ENCODE peak calls at places on chromosomes 4 and X, in seven cellular contexts. F is breast epithelium, H is tibial nerve, R is HCT116, S is esophagus squamous epithelium, E is prostate gland, N is lower leg skin. P is an unnamed sample.

GRCh38 chrX:78123190-78123589 is 16.3 kb downstream of the TAF9B start:
- DNase-seq in F (no peak), S (no peak), E (no peak), H (no peak), N (no peak), R (no peak), P (no peak)

GRCh38 chr4:183300070-183300469 is 20.0 kb downstream of the CLDN22 start:
- DNase-seq in F (no peak), N (no peak), R (no peak), S (no peak), H (no peak), E (no peak), P (no peak)

GRCh38 chr4:8305851-8306361 is 36.4 kb downstream of the HTRA3 start:
- DNase-seq in N (no peak), R (no peak), H (no peak), F (no peak), E (no peak), S (no peak), P (no peak)

GRCh38 chr4:57231781-57232180 is 121.6 kb upstream of the IGFBP7 start:
- DNase-seq in N (no peak), E (no peak), F (no peak), H (no peak), R (no peak), S (no peak), P (no peak)

GRCh38 chrX:42248226-42248625 is 324.9 kb upstream of the CASK start:
- DNase-seq in R (no peak), F (no peak), E (no peak), N (no peak), H (no peak), S (no peak), P (no peak)

GRCh38 chrX:46298821-46299220 is 246.4 kb downstream of the ZNF674 start:
- DNase-seq in H (no peak), N (no peak), S (no peak), E (no peak), F (no peak), R (no peak), P (no peak)

GRCh38 chrX:107449490-107450175 is at the start of gene FRMPD3:
- DNase-seq in N (no peak), S (no peak), E (no peak), R (no peak), H (no peak), F (no peak), P (no peak)

GRCh38 chr4:89108068-89108467 is 3.3 kb upstream of the TIGD2 start:
- DNase-seq in N (no peak), H (no peak), S (no peak), F (no peak), E (no peak), R (no peak), P (no peak)

GRCh38 chr4:8607603-8608481 is 15.3 kb downstream of the CPZ start:
- DNase-seq in E (no peak), N (no peak), S (no peak), R (no peak), H (no peak), F (no peak), P (peak)

GRCh38 chrX:3280706-3281105 is 65.7 kb downstream of the MXRA5 start:
- DNase-seq in R (no peak), H (no peak), N (no peak), E (no peak), S (no peak), F (no peak), P (no peak)

DNA sequence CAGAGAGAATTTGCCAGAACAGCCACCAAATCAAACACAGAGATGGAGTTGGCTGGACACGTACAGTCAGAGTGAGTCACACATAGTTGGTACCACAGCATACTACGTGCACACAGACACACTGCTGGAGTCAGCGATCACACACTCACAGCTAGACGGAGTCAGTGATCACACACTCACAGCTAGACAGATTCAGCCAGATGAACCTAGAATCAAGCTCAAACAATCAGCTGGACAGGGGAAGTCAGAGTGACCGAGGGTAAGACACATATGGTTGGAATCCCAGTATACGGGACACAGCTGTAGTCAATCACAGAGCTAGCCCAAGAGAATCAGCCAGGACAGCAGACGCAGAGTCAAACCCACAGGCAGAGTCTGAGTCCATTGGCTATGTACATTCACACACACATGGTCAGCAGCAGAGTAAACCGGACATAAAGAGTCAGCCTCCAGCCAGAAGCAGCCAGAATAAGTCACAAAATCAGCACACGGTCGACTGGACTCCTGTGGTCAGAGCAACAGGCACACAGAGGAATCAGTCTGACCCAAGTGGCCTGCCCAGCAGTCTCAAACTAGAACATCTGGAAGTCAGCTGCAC is 4.6 kb downstream of the SLC38A5 start:
- DNase-seq in S (no peak), F (no peak), E (no peak), N (no peak), R (no peak), H (no peak), P (no peak)
- TF ChIP-seq POLR2A in S (no peak), F (no peak), E (no peak), N (no peak), R (no peak), H (no peak), P (no peak)

DNA sequence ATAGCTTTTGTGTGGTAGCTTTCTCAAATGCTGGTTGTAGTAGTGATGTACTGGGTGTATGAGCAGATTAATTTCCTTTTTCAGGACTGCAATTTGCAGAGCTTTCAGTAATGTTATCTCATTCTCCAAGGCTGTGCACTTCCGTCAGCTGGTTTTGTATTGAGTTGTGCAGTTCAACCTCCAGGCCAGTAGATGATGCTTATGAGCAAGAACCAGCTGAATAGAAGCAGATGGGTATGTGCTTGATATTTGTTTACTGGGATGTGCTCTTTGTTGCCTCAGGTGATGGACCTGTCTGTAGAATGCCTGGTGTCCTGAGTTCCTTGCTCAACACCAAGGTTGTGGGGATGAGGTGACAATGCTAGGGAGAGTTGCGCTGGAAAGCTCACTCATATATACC is 462.8 kb downstream of the PCDH18 start:
- DNase-seq in S (no peak), E (no peak), H (no peak), F (no peak), N (no peak), R (no peak), P (no peak)
- TF ChIP-seq POLR2A in S (no peak), E (no peak), H (no peak), F (no peak), N (no peak), R (no peak), P (no peak)

DNA sequence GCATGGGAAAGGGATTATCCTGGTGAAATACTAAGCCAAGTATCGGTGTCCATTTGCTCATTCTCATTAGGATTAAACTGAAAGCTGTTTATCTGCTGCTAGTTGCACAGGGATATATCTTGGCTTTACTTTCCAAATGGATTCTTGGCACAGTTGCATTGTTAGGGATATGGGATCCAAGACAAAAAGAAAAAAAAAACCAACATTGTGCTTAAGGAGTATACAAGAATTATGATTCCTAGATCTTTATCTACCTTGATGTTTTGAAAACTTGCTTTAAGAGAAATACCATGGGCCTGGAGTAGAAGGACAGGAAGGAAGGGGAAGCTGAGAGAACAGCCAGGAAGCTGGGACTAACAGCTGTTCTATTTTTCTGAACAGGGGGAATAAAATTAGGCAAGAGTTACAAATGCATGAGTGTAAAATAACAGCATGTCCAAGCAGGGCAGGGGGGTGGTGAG is 107.6 kb downstream of the ATXN3L start:
- DNase-seq in N (no peak), H (no peak), F (no peak), S (no peak), R (no peak), E (no peak), P (no peak)
- TF ChIP-seq POLR2A in N (no peak), H (no peak), F (no peak), S (no peak), R (no peak), E (no peak), P (no peak)

GRCh38 chr4:153223935-153224334 is 19.7 kb downstream of the TRIM2 start:
- DNase-seq in N (no peak), F (no peak), R (no peak), E (no peak), S (no peak), H (no peak), P (no peak)

GRCh38 chr4:153221783-153222161 is 17.5 kb downstream of the TRIM2 start:
- DNase-seq in S (no peak), N (no peak), R (no peak), H (no peak), F (no peak), E (no peak), P (no peak)

GRCh38 chr4:153222162-153222789 is 18.0 kb downstream of the TRIM2 start:
- DNase-seq in R (no peak), F (peak), S (no peak), E (peak), H (peak), N (peak), P (peak)

GRCh38 chr4:153223418-153223792 is 19.2 kb downstream of the TRIM2 start:
- DNase-seq in S (no peak), H (no peak), F (no peak), R (no peak), E (no peak), N (no peak), P (no peak)

GRCh38 chr4:153222790-153223417 is 18.7 kb downstream of the TRIM2 start:
- DNase-seq in H (peak), S (no peak), F (no peak), R (no peak), N (no peak), E (peak), P (peak)
- TF ChIP-seq POLR2A in H (no peak), S (no peak), F (no peak), R (no peak), N (no peak), E (no peak), P (no peak)

DNA sequence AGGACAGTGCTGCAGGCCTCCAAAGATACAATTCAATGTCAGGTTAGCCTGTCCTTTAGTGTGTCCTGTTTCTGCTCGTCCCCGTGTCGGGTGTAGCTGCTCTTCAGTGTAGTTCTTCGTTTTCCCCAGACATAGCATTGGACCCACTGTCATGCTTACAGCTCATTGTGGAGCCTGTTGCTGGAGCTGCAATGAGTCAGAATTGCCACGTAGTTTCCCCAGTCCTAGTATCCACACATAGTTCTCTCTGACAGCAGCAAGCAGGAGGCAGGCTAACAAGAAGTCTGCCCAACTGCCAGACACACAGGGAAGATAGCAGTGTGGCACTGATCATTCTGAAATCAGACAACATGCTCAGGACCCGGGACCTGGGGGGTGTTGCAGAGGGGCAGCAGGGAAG is 49.2 kb downstream of the MOSPD2 start:
- DNase-seq in R (no peak), E (no peak), N (no peak), S (no peak), F (no peak), H (no peak), P (no peak)
- TF ChIP-seq POLR2A in R (no peak), E (no peak), N (no peak), S (no peak), F (no peak), H (no peak), P (no peak)

GRCh38 chr4:83261307-83261706 is 23.3 kb downstream of the COQ2 start:
- DNase-seq in E (no peak), F (no peak), R (no peak), N (no peak), H (no peak), S (no peak), P (no peak)

GRCh38 chr4:83259586-83259985 is 25.0 kb downstream of the COQ2 start:
- DNase-seq in S (no peak), E (no peak), H (no peak), N (no peak), F (no peak), R (no peak), P (no peak)

GRCh38 chr4:83266689-83267088 is 17.9 kb downstream of the COQ2 start:
- DNase-seq in R (no peak), F (no peak), S (no peak), N (no peak), H (no peak), E (no peak), P (no peak)

GRCh38 chr4:83258463-83258862 is 26.1 kb downstream of the COQ2 start:
- DNase-seq in H (no peak), F (no peak), R (no peak), S (no peak), N (no peak), E (no peak), P (no peak)

GRCh38 chr4:83262682-83263081 is 21.9 kb downstream of the COQ2 start:
- DNase-seq in E (no peak), F (no peak), H (no peak), R (no peak), S (no peak), N (no peak), P (no peak)
- TF ChIP-seq POLR2A in E (no peak), F (no peak), H (no peak), R (no peak), S (no peak), N (no peak), P (no peak)

GRCh38 chr4:39365931-39366771 is at the start of gene RFC1:
- DNase-seq in N (peak), S (peak), R (peak), E (peak), H (peak), F (peak), P (peak)
- TF ChIP-seq POLR2A in N (no peak), S (peak), R (no peak), E (peak), H (peak), F (no peak), P (peak)

GRCh38 chr4:165378763-165379631 is at the start of gene CPE:
- DNase-seq in E (peak), N (peak), F (peak), S (no peak), R (peak), H (peak), P (peak)
- TF ChIP-seq POLR2A in E (peak), N (no peak), F (peak), S (peak), R (peak), H (peak), P (no peak)

DNA sequence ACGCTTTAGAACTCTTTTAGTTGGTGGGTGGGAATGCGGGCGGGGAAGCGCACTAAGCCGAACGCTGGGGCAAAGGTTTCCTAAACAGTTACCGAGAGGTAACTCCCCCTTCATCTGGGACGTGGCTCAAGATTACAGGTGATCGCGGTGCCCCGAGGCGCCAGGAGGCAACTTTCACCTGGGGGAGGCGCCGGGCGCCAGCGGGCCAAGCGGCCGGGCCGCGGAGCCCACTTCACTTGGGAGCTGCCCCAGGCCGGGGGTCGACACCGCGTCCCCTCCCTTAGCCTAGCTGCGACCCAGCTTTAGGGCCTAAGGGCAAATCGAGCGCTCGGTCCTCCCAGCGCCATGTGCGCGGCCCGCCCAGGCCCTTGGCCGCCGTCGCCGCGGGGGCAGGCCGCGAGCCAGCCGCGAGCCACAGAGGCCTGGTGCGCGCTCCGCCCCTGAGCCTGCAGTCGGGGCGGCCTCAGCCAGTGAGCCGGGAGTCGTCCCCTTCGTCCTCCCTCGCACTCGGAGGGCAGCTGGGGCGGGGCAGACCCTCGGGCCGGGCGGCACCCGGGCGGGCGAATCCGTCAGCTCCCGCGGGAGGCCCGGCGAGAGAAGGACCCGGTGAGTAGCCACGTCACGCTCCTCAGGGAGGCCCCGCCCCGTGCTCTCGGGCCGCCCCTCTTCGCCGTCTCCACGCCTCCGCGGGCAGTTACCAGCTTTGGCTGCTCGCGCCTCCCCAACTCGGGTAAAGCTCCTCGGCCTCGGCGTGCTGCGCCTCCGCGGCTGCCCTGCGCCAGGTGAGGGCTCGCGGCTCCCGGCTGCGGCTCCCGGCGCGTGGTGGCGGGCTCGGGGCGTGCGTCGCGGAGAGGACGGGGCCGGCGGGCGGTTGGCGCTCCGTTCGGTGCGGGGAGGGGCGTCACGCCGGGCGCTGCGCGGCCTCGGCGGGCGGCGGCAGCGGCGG is at the start of gene LARP1B:
- DNase-seq in N (peak), F (peak), H (peak), E (peak), S (peak), R (peak), P (peak)
- TF ChIP-seq POLR2A in N (peak), F (peak), H (peak), E (peak), S (peak), R (peak), P (peak)

DNA sequence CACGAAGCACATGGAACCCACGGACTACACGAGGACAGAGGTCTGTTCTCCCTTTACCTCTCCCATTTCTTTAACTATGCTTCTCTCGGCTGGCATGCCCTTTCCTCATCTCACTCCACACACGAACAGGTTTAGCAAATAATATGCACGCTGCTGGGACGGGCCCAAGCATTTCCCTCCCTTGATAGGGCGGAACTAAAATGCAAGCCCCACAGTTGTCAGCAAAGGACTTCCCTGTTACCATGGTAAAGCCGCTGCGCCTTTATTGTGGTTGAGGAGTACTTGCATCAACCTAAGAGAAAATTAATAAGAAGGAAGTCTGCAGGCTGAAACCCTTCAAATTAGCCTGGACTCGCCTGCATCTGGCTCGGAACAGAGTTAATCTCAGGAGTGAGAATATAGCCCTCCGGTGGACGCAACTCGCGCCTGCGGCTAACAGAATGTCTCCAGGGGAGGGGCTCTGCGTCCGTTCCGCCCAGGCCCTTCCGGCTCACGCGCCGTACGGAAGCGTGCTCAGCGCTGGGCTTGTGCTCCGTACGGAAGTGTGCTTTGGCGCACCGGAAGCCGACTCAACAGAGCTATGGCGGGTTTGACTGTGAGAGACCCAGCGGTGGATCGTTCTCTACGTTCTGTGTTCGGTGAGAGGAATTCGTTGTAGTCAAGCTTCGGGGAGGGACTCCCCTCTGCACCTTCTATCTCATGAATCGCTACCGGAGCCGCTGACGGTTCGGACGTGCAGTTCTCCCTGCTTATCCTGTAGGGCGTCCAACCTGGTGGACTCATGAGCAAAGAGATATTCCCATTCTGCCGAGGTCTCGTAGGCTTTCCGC is at the start of gene CSTF2:
- DNase-seq in F (peak), N (peak), S (peak), E (peak), H (peak), R (peak), P (peak)
- TF ChIP-seq POLR2A in F (no peak), N (no peak), S (no peak), E (no peak), H (no peak), R (peak), P (peak)

P was measured in GM12892.